ENCODE peak calls at places on chromosome 14, in five cellular contexts. One of them, this sample, is unnamed.

GRCh38 chr14:97408937-97409860 is 612.0 kb downstream of the VRK1 start:
- DNase-seq in H9: no peak
- DNase-seq in dorsolateral prefrontal cortex: no peak
- DNase-seq in fibroblast of lung: no peak
- DNase-seq in hepatocyte: no peak
- DNase-seq in this sample: no peak

GRCh38 chr14:23864856-23865255 is 88.7 kb upstream of the DHRS4 start:
- DNase-seq in hepatocyte: no peak
- DNase-seq in fibroblast of lung: no peak
- DNase-seq in dorsolateral prefrontal cortex: no peak
- DNase-seq in H9: no peak
- DNase-seq in this sample: no peak

GRCh38 chr14:36768638-36769337 is 107.1 kb downstream of the PAX9 start:
- DNase-seq in dorsolateral prefrontal cortex: no peak
- DNase-seq in fibroblast of lung: no peak
- DNase-seq in hepatocyte: no peak
- DNase-seq in H9: no peak
- DNase-seq in this sample: no peak

GRCh38 chr14:54730156-54730961 is 163.4 kb downstream of the SAMD4A start:
- DNase-seq in dorsolateral prefrontal cortex: no peak
- DNase-seq in hepatocyte: no peak
- DNase-seq in fibroblast of lung: peak; percentile 72
- DNase-seq in H9: no peak
- DNase-seq in this sample: peak; percentile 60

GRCh38 chr14:26328766-26329165 is 269.1 kb downstream of the NOVA1 start:
- DNase-seq in H9: no peak
- DNase-seq in hepatocyte: peak; percentile 17
- DNase-seq in fibroblast of lung: no peak
- DNase-seq in dorsolateral prefrontal cortex: no peak
- DNase-seq in this sample: no peak

GRCh38 chr14:91330111-91330696 is 85.7 kb upstream of the GPR68 start:
- DNase-seq in dorsolateral prefrontal cortex: no peak
- DNase-seq in hepatocyte: no peak
- DNase-seq in H9: no peak
- DNase-seq in fibroblast of lung: no peak
- DNase-seq in this sample: no peak

GRCh38 chr14:92728781-92729364 is 19.6 kb downstream of the LGMN start:
- DNase-seq in dorsolateral prefrontal cortex: no peak
- DNase-seq in hepatocyte: no peak
- DNase-seq in fibroblast of lung: peak; percentile 68
- DNase-seq in H9: no peak
- DNase-seq in this sample: peak; percentile 38

GRCh38 chr14:101774814-101775213 is 13.3 kb downstream of the PPP2R5C start:
- DNase-seq in hepatocyte: no peak
- DNase-seq in H9: no peak
- DNase-seq in dorsolateral prefrontal cortex: no peak
- DNase-seq in fibroblast of lung: no peak
- DNase-seq in this sample: no peak

GRCh38 chr14:90548455-90548854 is 151.6 kb downstream of the CALM1 start:
- DNase-seq in dorsolateral prefrontal cortex: no peak
- DNase-seq in fibroblast of lung: no peak
- DNase-seq in H9: no peak
- DNase-seq in hepatocyte: no peak
- DNase-seq in this sample: no peak

GRCh38 chr14:44720707-44721106 is 213.6 kb upstream of the FSCB start:
- DNase-seq in H9: no peak
- DNase-seq in fibroblast of lung: no peak
- DNase-seq in dorsolateral prefrontal cortex: no peak
- DNase-seq in hepatocyte: no peak
- DNase-seq in this sample: no peak

GRCh38 chr14:64728106-64728505 is 23.9 kb downstream of the PLEKHG3 start:
- DNase-seq in H9: no peak
- DNase-seq in fibroblast of lung: no peak
- DNase-seq in dorsolateral prefrontal cortex: peak; percentile 21
- DNase-seq in hepatocyte: no peak
- DNase-seq in this sample: no peak

GRCh38 chr14:104954746-104955395 is 23.3 kb downstream of the AHNAK2 start:
- DNase-seq in fibroblast of lung: no peak
- DNase-seq in H9: no peak
- DNase-seq in hepatocyte: no peak
- DNase-seq in dorsolateral prefrontal cortex: peak; percentile 38
- DNase-seq in this sample: no peak

GRCh38 chr14:32200368-32201195 is 1.3 kb upstream of the RNU6-7 start:
- DNase-seq in fibroblast of lung: no peak
- DNase-seq in dorsolateral prefrontal cortex: no peak
- DNase-seq in H9: no peak
- DNase-seq in hepatocyte: no peak
- DNase-seq in this sample: no peak

GRCh38 chr14:20440882-20441281 is 4.9 kb upstream of the KLHL33 start:
- DNase-seq in H9: no peak
- DNase-seq in fibroblast of lung: peak; percentile 14
- DNase-seq in dorsolateral prefrontal cortex: no peak
- DNase-seq in hepatocyte: no peak
- DNase-seq in this sample: peak; percentile 69

GRCh38 chr14:103138483-103139370 is 15.5 kb downstream of the TNFAIP2 start:
- DNase-seq in dorsolateral prefrontal cortex: no peak
- DNase-seq in fibroblast of lung: no peak
- DNase-seq in hepatocyte: no peak
- DNase-seq in H9: peak; percentile 62
- DNase-seq in this sample: peak; percentile 37

GRCh38 chr14:99182548-99183115 is 89.4 kb downstream of the BCL11B start:
- DNase-seq in H9: no peak
- DNase-seq in hepatocyte: no peak
- DNase-seq in fibroblast of lung: no peak
- DNase-seq in dorsolateral prefrontal cortex: no peak
- DNase-seq in this sample: no peak

GRCh38 chr14:91947196-91948184 is at the start of gene FBLN5:
- DNase-seq in dorsolateral prefrontal cortex: no peak
- DNase-seq in fibroblast of lung: peak; percentile 88
- DNase-seq in hepatocyte: peak; percentile 73
- DNase-seq in H9: peak; percentile 66
- DNase-seq in this sample: no peak

GRCh38 chr14:42654707-42655106 is 1048.0 kb downstream of the LRFN5 start:
- DNase-seq in H9: peak; percentile 27
- DNase-seq in dorsolateral prefrontal cortex: no peak
- DNase-seq in hepatocyte: no peak
- DNase-seq in fibroblast of lung: no peak
- DNase-seq in this sample: no peak

GRCh38 chr14:65588426-65589140 is 176.1 kb downstream of the FUT8 start:
- DNase-seq in fibroblast of lung: peak; percentile 43
- DNase-seq in dorsolateral prefrontal cortex: no peak
- DNase-seq in hepatocyte: no peak
- DNase-seq in H9: no peak
- DNase-seq in this sample: no peak

GRCh38 chr14:51458563-51458955 is 193.2 kb upstream of the FRMD6 start:
- DNase-seq in H9: no peak
- DNase-seq in dorsolateral prefrontal cortex: no peak
- DNase-seq in hepatocyte: no peak
- DNase-seq in fibroblast of lung: peak; percentile 98
- DNase-seq in this sample: no peak

GRCh38 chr14:24436355-24437019 is 6.1 kb downstream of the SDR39U1 start:
- DNase-seq in H9: no peak
- DNase-seq in hepatocyte: peak; percentile 74
- DNase-seq in fibroblast of lung: peak; percentile 61
- DNase-seq in dorsolateral prefrontal cortex: no peak
- DNase-seq in this sample: peak; percentile 71

GRCh38 chr14:101223561-101224162 is 320.1 kb upstream of the RTL1 start:
- DNase-seq in hepatocyte: no peak
- DNase-seq in dorsolateral prefrontal cortex: no peak
- DNase-seq in H9: no peak
- DNase-seq in fibroblast of lung: no peak
- DNase-seq in this sample: no peak

GRCh38 chr14:21572604-21573003 is 7.3 kb downstream of the OR10G3 start:
- DNase-seq in fibroblast of lung: no peak
- DNase-seq in hepatocyte: no peak
- DNase-seq in dorsolateral prefrontal cortex: no peak
- DNase-seq in H9: no peak
- DNase-seq in this sample: no peak

GRCh38 chr14:82796081-82796480 is 1262.4 kb upstream of the SEL1L start:
- DNase-seq in fibroblast of lung: no peak
- DNase-seq in dorsolateral prefrontal cortex: no peak
- DNase-seq in hepatocyte: no peak
- DNase-seq in H9: no peak
- DNase-seq in this sample: no peak

GRCh38 chr14:68784995-68785816 is 7.7 kb downstream of the ZFP36L1 start:
- DNase-seq in dorsolateral prefrontal cortex: no peak
- DNase-seq in H9: no peak
- DNase-seq in fibroblast of lung: peak; percentile 93
- DNase-seq in hepatocyte: peak; percentile 50
- DNase-seq in this sample: no peak

GRCh38 chr14:53534841-53535240 is 381.7 kb upstream of the DDHD1 start:
- DNase-seq in dorsolateral prefrontal cortex: no peak
- DNase-seq in hepatocyte: no peak
- DNase-seq in fibroblast of lung: peak; percentile 39
- DNase-seq in H9: no peak
- DNase-seq in this sample: no peak

GRCh38 chr14:53538316-53538851 is 385.3 kb upstream of the DDHD1 start:
- DNase-seq in H9: no peak
- DNase-seq in dorsolateral prefrontal cortex: no peak
- DNase-seq in fibroblast of lung: no peak
- DNase-seq in hepatocyte: peak; percentile 23
- DNase-seq in this sample: no peak

GRCh38 chr14:53536446-53536845 is 383.3 kb upstream of the DDHD1 start:
- DNase-seq in fibroblast of lung: no peak
- DNase-seq in hepatocyte: no peak
- DNase-seq in dorsolateral prefrontal cortex: no peak
- DNase-seq in H9: no peak
- DNase-seq in this sample: no peak

GRCh38 chr14:53539489-53540126 is 386.5 kb upstream of the DDHD1 start:
- DNase-seq in H9: peak; percentile 80
- DNase-seq in hepatocyte: peak; percentile 89
- DNase-seq in dorsolateral prefrontal cortex: peak; percentile 79
- DNase-seq in fibroblast of lung: peak; percentile 68
- DNase-seq in this sample: peak; percentile 65

GRCh38 chr14:53537421-53538315 is 384.5 kb upstream of the DDHD1 start:
- DNase-seq in hepatocyte: peak; percentile 27
- DNase-seq in dorsolateral prefrontal cortex: no peak
- DNase-seq in fibroblast of lung: no peak
- DNase-seq in H9: no peak
- DNase-seq in this sample: no peak
- TF ChIP-seq CTCF in hepatocyte: peak; percentile 35
- TF ChIP-seq CTCF in dorsolateral prefrontal cortex: no peak
- TF ChIP-seq CTCF in fibroblast of lung: peak; percentile 10
- TF ChIP-seq CTCF in H9: peak; percentile 14
- TF ChIP-seq CTCF in this sample: no peak

GRCh38 chr14:95229749-95230148 is 72.4 kb upstream of the DICER1 start:
- DNase-seq in dorsolateral prefrontal cortex: no peak
- DNase-seq in fibroblast of lung: no peak
- DNase-seq in hepatocyte: no peak
- DNase-seq in H9: no peak
- DNase-seq in this sample: no peak
- TF ChIP-seq CTCF in dorsolateral prefrontal cortex: no peak
- TF ChIP-seq CTCF in fibroblast of lung: no peak
- TF ChIP-seq CTCF in hepatocyte: no peak
- TF ChIP-seq CTCF in H9: no peak
- TF ChIP-seq CTCF in this sample: no peak

DNA sequence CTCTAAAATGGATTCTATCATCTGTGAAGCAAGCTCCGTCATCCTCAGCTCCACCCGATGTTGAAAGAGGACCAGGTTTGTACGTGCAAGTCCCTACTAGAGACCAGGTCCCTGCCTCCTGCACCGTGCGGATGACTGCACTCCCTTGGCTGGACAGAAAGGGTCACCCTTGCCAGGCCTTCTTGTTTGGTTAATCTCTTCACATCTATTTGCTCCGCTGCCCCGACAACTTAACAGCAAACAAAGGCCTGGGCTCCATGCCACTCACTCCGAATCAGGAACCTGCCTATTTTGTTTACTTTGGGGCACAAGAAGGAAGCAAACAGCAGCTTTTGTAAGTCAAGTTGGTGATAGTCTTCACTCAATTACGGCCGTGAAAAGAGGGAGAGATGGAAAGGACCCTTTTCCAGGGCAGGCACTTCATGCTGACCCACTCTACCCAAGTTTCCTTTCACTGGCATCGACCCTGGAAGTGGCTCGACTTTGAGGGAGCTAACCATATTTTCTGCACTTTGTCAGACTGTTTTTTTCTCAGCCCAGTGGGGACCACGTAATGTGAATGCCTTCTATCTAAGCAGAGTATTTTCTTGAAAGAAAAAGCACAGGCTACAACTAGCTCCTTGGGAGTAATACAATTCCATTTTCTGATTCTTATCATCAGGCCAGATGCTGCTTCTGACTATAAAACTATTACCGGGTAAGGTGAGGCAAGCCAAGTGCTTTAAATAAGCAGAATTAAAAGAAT is 202.6 kb downstream of the FOXN3 start:
- DNase-seq in H9: no peak
- DNase-seq in dorsolateral prefrontal cortex: no peak
- DNase-seq in fibroblast of lung: peak; percentile 17
- DNase-seq in hepatocyte: peak; percentile 40
- DNase-seq in this sample: no peak
- TF ChIP-seq CTCF in H9: no peak
- TF ChIP-seq CTCF in dorsolateral prefrontal cortex: no peak
- TF ChIP-seq CTCF in fibroblast of lung: no peak
- TF ChIP-seq CTCF in hepatocyte: peak; percentile 9
- TF ChIP-seq CTCF in this sample: no peak

GRCh38 chr14:106039400-106039799 is 513.0 kb downstream of the TMEM121 start:
- DNase-seq in fibroblast of lung: no peak
- DNase-seq in hepatocyte: no peak
- DNase-seq in dorsolateral prefrontal cortex: no peak
- DNase-seq in H9: no peak
- DNase-seq in this sample: peak; percentile 9

GRCh38 chr14:106037380-106037779 is 511.0 kb downstream of the TMEM121 start:
- DNase-seq in H9: no peak
- DNase-seq in hepatocyte: no peak
- DNase-seq in fibroblast of lung: no peak
- DNase-seq in dorsolateral prefrontal cortex: no peak
- DNase-seq in this sample: no peak
- TF ChIP-seq CTCF in H9: no peak
- TF ChIP-seq CTCF in hepatocyte: no peak
- TF ChIP-seq CTCF in fibroblast of lung: no peak
- TF ChIP-seq CTCF in dorsolateral prefrontal cortex: no peak
- TF ChIP-seq CTCF in this sample: no peak